ENCODE peak calls at places on chromosomes 12 and 14, in six cellular contexts. One of them, this sample, is unnamed.

GRCh38 chr14:59630281-59630963 is 53.8 kb upstream of the CCDC175 start:
- DNase-seq in tibial artery: no peak
- DNase-seq in foreskin fibroblast: no peak
- DNase-seq in K562: no peak
- DNase-seq in hepatocyte: peak; percentile 32
- DNase-seq in AG09309: no peak
- DNase-seq in this sample: no peak

GRCh38 chr12:70645494-70646317 is 8.5 kb upstream of the PTPRB start:
- DNase-seq in tibial artery: peak; percentile 53
- DNase-seq in foreskin fibroblast: peak; percentile 86
- DNase-seq in K562: peak; percentile 70
- DNase-seq in hepatocyte: peak; percentile 52
- DNase-seq in AG09309: peak; percentile 89
- DNase-seq in this sample: peak; percentile 94

GRCh38 chr12:100404769-100405407 is 48.0 kb downstream of the SLC17A8 start:
- DNase-seq in tibial artery: no peak
- DNase-seq in foreskin fibroblast: peak; percentile 8
- DNase-seq in K562: peak; percentile 56
- DNase-seq in hepatocyte: peak; percentile 58
- DNase-seq in AG09309: peak; percentile 1
- DNase-seq in this sample: peak; percentile 12

GRCh38 chr14:31118892-31119291 is 88.7 kb downstream of the HECTD1 start:
- DNase-seq in tibial artery: no peak
- DNase-seq in foreskin fibroblast: no peak
- DNase-seq in K562: no peak
- DNase-seq in hepatocyte: no peak
- DNase-seq in AG09309: no peak
- DNase-seq in this sample: peak; percentile 16

GRCh38 chr14:31895206-31895605 is 181.9 kb upstream of the ARHGAP5 start:
- DNase-seq in tibial artery: no peak
- DNase-seq in foreskin fibroblast: peak; percentile 59
- DNase-seq in K562: no peak
- DNase-seq in hepatocyte: peak; percentile 26
- DNase-seq in AG09309: no peak
- DNase-seq in this sample: peak; percentile 63

GRCh38 chr12:126424696-126425095 is 1359.5 kb downstream of the AACS start:
- DNase-seq in tibial artery: no peak
- DNase-seq in foreskin fibroblast: no peak
- DNase-seq in K562: no peak
- DNase-seq in hepatocyte: no peak
- DNase-seq in AG09309: no peak
- DNase-seq in this sample: peak; percentile 8

GRCh38 chr12:83850531-83850930 is 1062.1 kb downstream of the SLC6A15 start:
- DNase-seq in tibial artery: no peak
- DNase-seq in foreskin fibroblast: no peak
- DNase-seq in K562: no peak
- DNase-seq in hepatocyte: no peak
- DNase-seq in AG09309: no peak
- DNase-seq in this sample: no peak

GRCh38 chr12:75564398-75564797 is 53.0 kb upstream of the KRR1 start:
- DNase-seq in tibial artery: no peak
- DNase-seq in foreskin fibroblast: peak; percentile 45
- DNase-seq in K562: no peak
- DNase-seq in hepatocyte: no peak
- DNase-seq in AG09309: no peak
- DNase-seq in this sample: peak; percentile 66

GRCh38 chr14:59087240-59087639 is 101.2 kb upstream of the DAAM1 start:
- DNase-seq in tibial artery: no peak
- DNase-seq in foreskin fibroblast: no peak
- DNase-seq in K562: no peak
- DNase-seq in hepatocyte: no peak
- DNase-seq in AG09309: no peak
- DNase-seq in this sample: no peak

GRCh38 chr12:76909290-76909689 is 30.5 kb upstream of the CSRP2 start:
- DNase-seq in tibial artery: no peak
- DNase-seq in foreskin fibroblast: no peak
- DNase-seq in K562: no peak
- DNase-seq in hepatocyte: no peak
- DNase-seq in AG09309: no peak
- DNase-seq in this sample: no peak

GRCh38 chr14:102616799-102617198 is 24.4 kb downstream of the RCOR1 start:
- DNase-seq in tibial artery: no peak
- DNase-seq in foreskin fibroblast: no peak
- DNase-seq in K562: no peak
- DNase-seq in hepatocyte: no peak
- DNase-seq in AG09309: no peak
- DNase-seq in this sample: peak; percentile 80

GRCh38 chr14:102626530-102626929 is 34.1 kb downstream of the RCOR1 start:
- DNase-seq in tibial artery: no peak
- DNase-seq in foreskin fibroblast: no peak
- DNase-seq in K562: no peak
- DNase-seq in hepatocyte: no peak
- DNase-seq in AG09309: no peak
- DNase-seq in this sample: no peak

GRCh38 chr14:102625564-102626296 is 33.3 kb downstream of the RCOR1 start:
- DNase-seq in tibial artery: no peak
- DNase-seq in foreskin fibroblast: no peak
- DNase-seq in K562: no peak
- DNase-seq in hepatocyte: no peak
- DNase-seq in AG09309: no peak
- DNase-seq in this sample: no peak

GRCh38 chr14:102620413-102620812 is 28.0 kb downstream of the RCOR1 start:
- DNase-seq in tibial artery: no peak
- DNase-seq in foreskin fibroblast: no peak
- DNase-seq in K562: no peak
- DNase-seq in hepatocyte: no peak
- DNase-seq in AG09309: peak; percentile 52
- DNase-seq in this sample: no peak

GRCh38 chr14:102622262-102622885 is 29.9 kb downstream of the RCOR1 start:
- DNase-seq in tibial artery: no peak
- DNase-seq in foreskin fibroblast: no peak
- DNase-seq in K562: no peak
- DNase-seq in hepatocyte: no peak
- DNase-seq in AG09309: no peak
- DNase-seq in this sample: no peak
- H3K4me3 ChIP-seq in tibial artery: no peak overlapping the region
- H3K4me3 ChIP-seq in foreskin fibroblast: no peak overlapping the region
- H3K4me3 ChIP-seq in K562: no peak overlapping the region
- H3K4me3 ChIP-seq in hepatocyte: no peak overlapping the region
- H3K4me3 ChIP-seq in AG09309: no peak overlapping the region
- H3K4me3 ChIP-seq in this sample: no peak overlapping the region

GRCh38 chr12:107449891-107450290 is 235.7 kb upstream of the PWP1 start:
- DNase-seq in tibial artery: no peak
- DNase-seq in foreskin fibroblast: peak; percentile 16
- DNase-seq in K562: no peak
- DNase-seq in hepatocyte: no peak
- DNase-seq in AG09309: no peak
- DNase-seq in this sample: peak; percentile 28

GRCh38 chr12:107446476-107446875 is 239.1 kb upstream of the PWP1 start:
- DNase-seq in tibial artery: no peak
- DNase-seq in foreskin fibroblast: no peak
- DNase-seq in K562: no peak
- DNase-seq in hepatocyte: no peak
- DNase-seq in AG09309: no peak
- DNase-seq in this sample: no peak

GRCh38 chr12:107447336-107447735 is 238.3 kb upstream of the PWP1 start:
- DNase-seq in tibial artery: no peak
- DNase-seq in foreskin fibroblast: no peak
- DNase-seq in K562: no peak
- DNase-seq in hepatocyte: no peak
- DNase-seq in AG09309: no peak
- DNase-seq in this sample: no peak

GRCh38 chr12:107450541-107450940 is 235.1 kb upstream of the PWP1 start:
- DNase-seq in tibial artery: no peak
- DNase-seq in foreskin fibroblast: no peak
- DNase-seq in K562: no peak
- DNase-seq in hepatocyte: no peak
- DNase-seq in AG09309: no peak
- DNase-seq in this sample: no peak

DNA sequence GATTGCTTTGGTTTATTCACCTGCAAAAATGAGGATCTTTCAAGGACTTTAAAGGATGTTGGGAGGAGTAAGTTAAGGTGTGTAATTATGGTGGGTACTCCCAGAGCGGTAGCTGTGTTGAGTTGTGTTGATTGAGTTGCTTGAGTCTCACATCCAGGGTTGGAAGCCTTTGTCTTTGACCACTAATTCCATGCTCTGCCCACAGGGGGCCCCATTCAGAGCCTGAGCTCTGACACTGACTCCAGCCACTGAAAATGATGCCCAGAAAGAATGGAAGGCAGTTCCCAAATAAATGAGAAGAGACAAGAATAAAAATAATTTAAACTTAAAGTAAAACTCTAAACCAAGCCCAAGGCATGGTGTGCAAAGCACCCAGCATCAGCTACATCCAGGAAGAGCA is 237.4 kb upstream of the PWP1 start:
- DNase-seq in tibial artery: no peak
- DNase-seq in foreskin fibroblast: no peak
- DNase-seq in K562: peak; percentile 20
- DNase-seq in hepatocyte: no peak
- DNase-seq in AG09309: no peak
- DNase-seq in this sample: peak; percentile 36
- TF ChIP-seq CTCF in tibial artery: no peak
- TF ChIP-seq CTCF in foreskin fibroblast: peak; percentile 39
- TF ChIP-seq CTCF in K562: peak; percentile 55
- TF ChIP-seq CTCF in hepatocyte: no peak
- TF ChIP-seq CTCF in AG09309: peak; percentile 49
- TF ChIP-seq CTCF in this sample: peak; percentile 66

GRCh38 chr14:50530358-50530757 is 2.0 kb downstream of the MAP4K5 start:
- DNase-seq in tibial artery: no peak
- DNase-seq in foreskin fibroblast: no peak
- DNase-seq in K562: no peak
- DNase-seq in hepatocyte: no peak
- DNase-seq in AG09309: no peak
- DNase-seq in this sample: peak; percentile 49
- H3K4me3 ChIP-seq in tibial artery: peak overlapping the region; percentile 96
- H3K4me3 ChIP-seq in foreskin fibroblast: peak overlapping the region; percentile 77
- H3K4me3 ChIP-seq in K562: peak overlapping the region; percentile 66
- H3K4me3 ChIP-seq in hepatocyte: no peak overlapping the region
- H3K4me3 ChIP-seq in AG09309: peak overlapping the region; percentile 62
- H3K4me3 ChIP-seq in this sample: peak overlapping the region; percentile 84

DNA sequence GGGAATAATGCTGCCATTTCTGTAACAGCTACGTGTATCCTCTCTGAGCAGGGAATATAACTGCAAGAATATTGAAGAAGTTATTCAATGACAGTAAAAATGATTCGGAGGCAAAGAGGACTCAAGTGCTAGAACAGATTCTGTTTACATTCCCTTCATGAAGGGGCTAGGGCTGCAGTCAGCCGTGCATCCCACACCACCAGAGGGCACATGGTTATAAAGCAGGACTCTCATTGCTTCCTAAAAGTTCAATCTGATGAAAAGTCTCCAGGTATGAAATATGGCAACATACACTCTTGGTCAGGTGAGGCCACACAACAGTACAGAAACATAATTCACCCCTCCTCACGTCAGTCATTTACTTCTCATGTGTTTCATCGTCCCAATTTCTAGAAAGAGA is 34.0 kb downstream of the TCHP start:
- DNase-seq in tibial artery: no peak
- DNase-seq in foreskin fibroblast: no peak
- DNase-seq in K562: no peak
- DNase-seq in hepatocyte: no peak
- DNase-seq in AG09309: no peak
- DNase-seq in this sample: peak; percentile 29
- TF ChIP-seq CTCF in tibial artery: no peak
- TF ChIP-seq CTCF in foreskin fibroblast: peak; percentile 68
- TF ChIP-seq CTCF in K562: peak; percentile 21
- TF ChIP-seq CTCF in hepatocyte: peak; percentile 33
- TF ChIP-seq CTCF in AG09309: peak; percentile 55
- TF ChIP-seq CTCF in this sample: peak; percentile 58

GRCh38 chr12:48199784-48200198 is 3.3 kb downstream of the OR10AD1 start:
- DNase-seq in tibial artery: no peak
- DNase-seq in foreskin fibroblast: peak; percentile 52
- DNase-seq in K562: no peak
- DNase-seq in hepatocyte: peak; percentile 70
- DNase-seq in AG09309: no peak
- DNase-seq in this sample: peak; percentile 33
- H3K4me3 ChIP-seq in tibial artery: no peak overlapping the region
- H3K4me3 ChIP-seq in foreskin fibroblast: no peak overlapping the region
- H3K4me3 ChIP-seq in K562: peak overlapping the region; percentile 73
- H3K4me3 ChIP-seq in hepatocyte: no peak overlapping the region
- H3K4me3 ChIP-seq in AG09309: no peak overlapping the region
- H3K4me3 ChIP-seq in this sample: no peak overlapping the region

DNA sequence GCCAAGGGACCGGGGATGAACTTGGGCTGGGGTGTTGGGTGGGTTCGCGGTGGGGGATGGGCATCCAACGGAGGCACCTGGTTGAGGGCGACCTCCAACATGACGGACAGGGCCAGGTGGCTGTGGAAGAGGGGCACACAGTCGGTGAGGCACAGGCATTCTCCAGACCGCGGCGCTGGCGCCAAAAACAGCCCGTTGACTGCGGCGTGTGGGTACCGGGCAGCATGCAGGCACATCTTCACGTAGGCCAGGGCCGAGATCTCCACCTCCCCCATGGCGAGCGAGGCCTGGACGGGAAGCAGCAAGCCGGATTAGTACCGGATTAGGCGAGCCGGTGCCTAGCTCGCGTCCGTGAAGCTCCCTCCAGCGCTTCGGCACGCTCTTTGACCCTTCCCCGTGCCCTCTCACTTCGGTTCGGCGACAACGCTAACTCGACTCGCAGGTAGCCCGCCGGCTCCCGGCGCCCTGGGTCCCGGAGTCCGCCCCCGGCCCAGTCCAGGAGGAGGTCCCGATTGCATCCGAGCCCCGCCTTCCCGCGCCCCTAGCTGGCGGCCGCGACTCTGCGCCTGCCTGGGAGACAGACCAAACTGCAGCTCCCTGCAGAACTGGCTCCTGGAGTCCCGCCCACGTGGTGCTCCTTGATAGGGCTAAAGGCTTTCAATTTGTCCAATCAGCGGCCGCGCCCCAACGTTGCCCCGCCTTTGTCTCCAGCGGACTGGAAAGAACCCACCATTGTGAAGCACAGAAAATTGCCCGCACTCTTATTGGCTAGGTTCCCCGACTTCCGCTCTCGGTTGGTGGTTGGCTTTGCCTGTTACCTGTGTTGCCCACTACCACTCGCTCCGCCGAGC is at the start of gene EMC9:
- DNase-seq in tibial artery: peak; percentile 100
- DNase-seq in foreskin fibroblast: peak; percentile 98
- DNase-seq in K562: peak; percentile 96
- DNase-seq in hepatocyte: peak; percentile 100
- DNase-seq in AG09309: peak; percentile 95
- DNase-seq in this sample: peak; percentile 99
- TF ChIP-seq CTCF in tibial artery: peak; percentile 65
- TF ChIP-seq CTCF in foreskin fibroblast: peak; percentile 34
- TF ChIP-seq CTCF in K562: peak; percentile 32
- TF ChIP-seq CTCF in hepatocyte: peak; percentile 28
- TF ChIP-seq CTCF in AG09309: peak; percentile 43
- TF ChIP-seq CTCF in this sample: peak; percentile 60

This sample was measured in fibroblast of the aortic adventitia.